ENCODE peak calls at places on chromosomes 4 and X, in six cellular contexts. N is tibial artery, R is mammary epithelial cell, I is A549, H is endothelial cell of umbilical vein, E is right atrium auricular region. W is an unnamed sample.

GRCh38 chr4:22596384-22596783 is 80.5 kb upstream of the ADGRA3 start:
- DNase-seq in I (no peak), N (no peak), H (no peak), E (no peak), R (no peak), W (no peak)

GRCh38 chr4:150867148-150867547 is 147.9 kb downstream of the LRBA start:
- DNase-seq in N (no peak), R (peak; percentile 72), E (no peak), I (peak; percentile 58), H (peak; percentile 84), W (peak; percentile 68)

GRCh38 chr4:21469438-21470032 is 479.0 kb downstream of the KCNIP4 start:
- DNase-seq in I (peak; percentile 0), E (no peak), H (peak; percentile 40), R (peak; percentile 16), N (no peak), W (peak; percentile 7)

GRCh38 chr4:46124773-46125172 is 919 bp upstream of the GABRG1 start:
- DNase-seq in E (no peak), R (no peak), N (no peak), I (no peak), H (no peak), W (no peak)

GRCh38 chr4:79209822-79210635 is 115.8 kb downstream of the NAA11 start:
- DNase-seq in I (no peak), H (peak; percentile 74), R (no peak), N (no peak), E (no peak), W (peak; percentile 10)

GRCh38 chr4:2837904-2838496 is 5.6 kb upstream of the ADD1 start:
- DNase-seq in R (no peak), H (peak; percentile 79), I (no peak), N (peak; percentile 67), E (peak; percentile 78), W (peak; percentile 25)

GRCh38 chr4:73181231-73181630 is 77.4 kb downstream of the ANKRD17 start:
- DNase-seq in I (no peak), N (no peak), E (no peak), H (no peak), R (no peak), W (no peak)

GRCh38 chr4:186168750-186169149 is 22.6 kb upstream of the CYP4V2 start:
- DNase-seq in N (no peak), I (no peak), E (no peak), R (no peak), H (no peak), W (no peak)

GRCh38 chrX:139750390-139750789 is 42.4 kb upstream of the MCF2 start:
- DNase-seq in I (no peak), N (no peak), R (no peak), H (no peak), E (no peak), W (no peak)

GRCh38 chrX:147476008-147476407 is 435.7 kb upstream of the FMR1 start:
- DNase-seq in I (no peak), R (no peak), N (no peak), E (no peak), H (no peak), W (no peak)

GRCh38 chrX:40006025-40007017 is 91.4 kb downstream of the BCOR start:
- DNase-seq in H (no peak), I (no peak), N (no peak), E (no peak), R (no peak), W (no peak)

DNA sequence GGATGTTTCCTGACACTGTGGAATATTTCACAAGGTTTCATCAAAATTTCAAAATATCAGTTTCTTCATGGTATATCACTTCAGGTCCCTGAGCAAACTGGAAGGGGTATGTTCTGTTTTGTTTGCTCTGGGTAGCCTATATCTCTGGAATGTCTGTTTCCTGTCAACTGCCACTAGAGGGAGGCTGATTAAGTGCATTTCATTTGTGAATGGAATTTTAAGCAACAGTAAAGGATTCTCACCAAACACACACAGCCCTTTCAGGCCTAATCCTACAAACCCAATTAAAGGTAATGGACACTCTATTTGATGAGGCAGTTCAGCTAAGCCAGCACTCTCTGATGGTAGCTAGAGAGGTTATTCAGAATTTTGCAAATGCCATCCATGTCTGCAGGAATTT is 307.1 kb downstream of the TEX13A start:
- DNase-seq in R (no peak), E (no peak), H (peak; percentile 0), I (no peak), N (no peak), W (no peak)
- TF ChIP-seq CTCF in R (peak; percentile 58), E (peak; percentile 42), H (no peak), I (no peak), N (peak; percentile 22), W (peak; percentile 65)

DNA sequence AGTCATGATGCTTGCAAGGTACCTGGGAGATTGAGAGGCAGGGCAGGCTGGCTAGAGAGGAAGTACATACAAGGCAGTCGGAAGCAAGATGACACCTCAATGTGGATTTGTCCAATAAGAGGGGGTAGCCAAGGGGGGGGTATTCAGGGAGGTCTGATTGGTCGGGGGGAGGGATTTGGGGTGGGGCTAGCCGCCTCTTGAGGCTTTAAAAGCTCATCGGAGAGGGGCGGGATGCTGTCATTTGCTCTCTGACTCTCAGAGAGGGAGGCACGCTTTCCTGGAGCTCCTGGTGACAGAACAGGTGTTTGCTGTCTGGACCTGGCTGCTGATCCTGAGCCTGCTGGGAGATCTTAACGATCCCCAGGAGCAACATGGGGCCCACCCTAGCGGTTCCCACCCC is at the start of gene GPR50:
- DNase-seq in R (no peak), H (no peak), N (no peak), I (no peak), E (no peak), W (no peak)
- H3K4me3 ChIP-seq in R (no peak within 1 kb of the TSS), H (no peak within 1 kb of the TSS), N (no peak within 1 kb of the TSS), I (peak within 1 kb of the TSS; percentile 34), E (no peak within 1 kb of the TSS), W (no peak within 1 kb of the TSS)

DNA sequence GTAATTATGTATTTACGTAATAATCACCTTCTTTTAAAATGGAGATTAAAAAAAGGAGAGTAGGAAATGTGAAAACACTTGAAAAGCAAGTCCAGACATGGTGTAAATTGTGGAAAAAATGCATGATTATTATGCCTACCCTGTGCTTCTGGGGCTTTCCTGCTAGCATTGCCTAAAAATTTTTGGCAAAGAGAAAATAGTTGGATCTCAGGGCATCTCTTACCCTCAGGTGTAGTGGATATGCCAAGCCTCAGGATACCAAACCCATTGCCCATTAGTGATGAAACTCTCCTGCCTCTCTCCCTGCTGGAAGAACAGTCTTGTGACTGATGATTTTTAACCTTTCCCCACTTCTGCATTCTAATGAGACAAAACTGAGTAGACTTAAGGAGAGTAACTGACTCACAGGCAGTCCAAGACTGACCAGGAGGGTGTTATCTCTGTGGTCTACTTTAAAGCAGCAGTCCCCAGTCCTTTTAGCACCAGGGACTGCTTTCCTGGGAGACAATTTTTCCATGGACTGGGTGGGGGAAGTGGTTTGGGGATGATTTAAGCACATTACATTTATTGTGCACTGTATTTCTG is 174.6 kb downstream of the ZNF330 start:
- DNase-seq in I (no peak), N (no peak), E (no peak), H (no peak), R (peak; percentile 74), W (no peak)
- H3K27ac ChIP-seq in I (peak overlapping the region; percentile 31), N (no peak overlapping the region), E (no peak overlapping the region), H (no peak overlapping the region), R (peak overlapping the region; percentile 16), W (no peak overlapping the region)

DNA sequence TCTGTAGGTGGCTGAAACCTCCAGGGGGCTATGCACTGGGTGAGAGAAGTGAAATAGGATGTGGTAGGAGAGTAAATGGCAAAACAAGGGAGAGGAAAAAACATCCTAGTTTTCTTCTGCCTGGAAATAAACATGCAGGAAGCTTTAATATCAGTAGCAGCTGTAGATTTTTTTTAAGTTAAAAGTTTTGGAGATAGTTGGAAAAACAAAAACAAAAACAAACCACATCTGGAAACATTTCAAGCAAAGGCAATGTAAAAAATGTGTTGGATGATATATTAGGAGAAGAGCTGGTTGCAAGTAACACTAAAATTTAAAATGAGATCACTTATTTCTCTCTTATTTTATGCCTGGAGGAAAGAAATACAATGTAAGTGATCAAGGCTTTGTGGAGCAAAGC is 388.0 kb downstream of the SPRY1 start:
- DNase-seq in E (no peak), R (no peak), I (no peak), N (no peak), H (no peak), W (no peak)
- TF ChIP-seq CTCF in E (no peak), R (no peak), I (no peak), N (no peak), H (no peak), W (peak; percentile 13)

GRCh38 chr4:65669008-65669971 is 999 bp downstream of the EPHA5 start:
- DNase-seq in H (no peak), I (no peak), R (no peak), E (no peak), N (no peak), W (peak; percentile 33)
- H3K4me3 ChIP-seq in H (peak overlapping the region; percentile 89), I (peak overlapping the region; percentile 58), R (no peak overlapping the region), E (peak overlapping the region; percentile 52), N (peak overlapping the region; percentile 45), W (peak overlapping the region; percentile 74)

GRCh38 chrX:136214551-136214950 is 36.6 kb downstream of the MAP7D3 start:
- DNase-seq in H (peak; percentile 67), N (no peak), E (no peak), I (no peak), R (no peak), W (peak; percentile 68)
- H3K27ac ChIP-seq in H (peak overlapping the region; percentile 84), N (peak overlapping the region; percentile 54), E (peak overlapping the region; percentile 49), I (no peak overlapping the region), R (no peak overlapping the region), W (no peak overlapping the region)

GRCh38 chr4:101086801-101087586 is 260.3 kb downstream of the PPP3CA start:
- DNase-seq in N (no peak), R (no peak), I (no peak), H (no peak), E (no peak), W (no peak)
- TF ChIP-seq CTCF in N (no peak), R (no peak), I (no peak), H (no peak), E (no peak), W (peak; percentile 52)

GRCh38 chrX:108437789-108438623 is at the start of gene COL4A6:
- DNase-seq in R (peak; percentile 59), N (no peak), E (no peak), H (peak; percentile 26), I (peak; percentile 48), W (peak; percentile 5)

GRCh38 chrX:108439961-108440696 is 491 bp downstream of the COL4A5 start:
- DNase-seq in R (no peak), E (no peak), N (no peak), H (peak; percentile 55), I (peak; percentile 14), W (no peak)

GRCh38 chrX:108439434-108439883 is at the start of gene COL4A5:
- DNase-seq in H (peak; percentile 79), I (peak; percentile 74), R (peak; percentile 93), E (no peak), N (peak; percentile 26), W (peak; percentile 72)

GRCh38 chrX:108435261-108435660 is 3.0 kb downstream of the COL4A6 start:
- DNase-seq in N (no peak), H (no peak), R (no peak), I (no peak), E (no peak), W (no peak)

DNA sequence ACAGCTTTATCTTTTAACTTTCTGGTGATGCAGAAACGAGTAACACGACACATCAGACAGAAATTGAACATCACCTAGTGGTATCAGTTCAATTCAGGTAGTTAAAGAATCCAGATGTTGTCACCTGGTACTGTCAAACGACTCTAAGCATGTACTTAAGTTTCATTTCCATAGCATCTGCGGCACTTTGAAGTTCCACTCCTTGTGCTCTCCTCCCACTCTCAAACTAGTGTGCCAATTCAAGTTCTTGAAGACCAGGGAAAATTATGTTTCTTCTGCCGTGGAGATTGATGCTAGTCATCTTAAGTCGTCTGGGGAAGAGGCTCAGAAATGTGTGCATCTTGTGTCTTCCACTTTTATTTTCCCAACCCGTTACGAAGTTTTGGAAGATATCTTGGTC is 868 bp downstream of the COL4A6 start:
- DNase-seq in I (no peak), R (no peak), E (no peak), H (peak; percentile 1), N (no peak), W (no peak)
- H3K4me3 ChIP-seq in I (peak overlapping the region; percentile 90), R (peak overlapping the region; percentile 71), E (peak overlapping the region; percentile 33), H (no peak overlapping the region), N (peak overlapping the region; percentile 51), W (peak overlapping the region; percentile 55)